ENCODE peak calls at places on chromosomes 1 and 21, in nine cellular contexts. E is AG10803; C is HFF-Myc; I is endodermal cell; T is omental fat pad; S is bronchial epithelial cell; J is activated CD8-positive, alpha-beta T cell treated with anti-CD3 and anti-CD28 coated beads for 36 hours; Q is HL-60; N is left ventricle myocardium inferior. H is an unnamed sample.

GRCh38 chr1:41891403-41891896 is 27.3 kb downstream of the HIVEP3 start:
- DNase-seq in T (no peak), E (no peak), Q (no peak), I (peak), C (no peak), S (peak), N (no peak), J (peak), H (peak)

GRCh38 chr1:177517556-177517955 is 346.8 kb downstream of the BRINP2 start:
- DNase-seq in T (no peak), Q (no peak), E (peak), J (no peak), S (peak), I (no peak), C (no peak), N (no peak), H (peak)

GRCh38 chr1:160541622-160542302 is 18.7 kb upstream of the SLAMF6 start:
- DNase-seq in C (no peak), S (peak), E (no peak), J (no peak), Q (no peak), T (no peak), N (no peak), I (no peak), H (no peak)

GRCh38 chr1:76546354-76546933 is 320.8 kb upstream of the ST6GALNAC5 start:
- DNase-seq in T (no peak), J (no peak), C (no peak), I (no peak), S (no peak), Q (no peak), E (no peak), N (no peak), H (no peak)

GRCh38 chr1:161196521-161197451 is 2.1 kb downstream of the ADAMTS4 start:
- DNase-seq in E (peak), N (peak), J (no peak), Q (no peak), C (peak), S (no peak), I (peak), T (no peak), H (no peak)

GRCh38 chr1:23483327-23484252 is at the start of gene ASAP3:
- DNase-seq in S (no peak), C (no peak), Q (no peak), N (peak), T (no peak), I (peak), E (peak), J (peak), H (peak)

GRCh38 chr1:177206831-177207230 is 36.1 kb downstream of the BRINP2 start:
- DNase-seq in E (peak), C (no peak), Q (no peak), N (no peak), J (no peak), S (no peak), T (no peak), I (no peak), H (no peak)

GRCh38 chr1:197868751-197869501 is 33.5 kb upstream of the C1orf53 start:
- DNase-seq in I (peak), S (peak), N (no peak), C (peak), Q (peak), E (peak), T (no peak), J (peak), H (peak)

GRCh38 chr1:34923490-34923889 is 6.0 kb downstream of the DLGAP3 start:
- DNase-seq in J (no peak), S (no peak), E (no peak), I (peak), C (no peak), N (no peak), Q (no peak), T (no peak), H (no peak)

GRCh38 chr1:30757196-30757949 is at the start of gene LAPTM5:
- DNase-seq in S (no peak), T (no peak), J (peak), E (peak), N (peak), Q (peak), I (no peak), C (peak), H (no peak)

GRCh38 chr1:25550155-25550506 is 6.7 kb downstream of the LDLRAP1 start:
- DNase-seq in T (no peak), N (no peak), J (no peak), S (peak), C (no peak), Q (no peak), I (no peak), E (peak), H (peak)

GRCh38 chr1:175124842-175125241 is 57.2 kb downstream of the TNN start:
- DNase-seq in S (no peak), J (no peak), E (peak), I (no peak), N (no peak), C (no peak), Q (no peak), T (no peak), H (peak)

GRCh38 chr21:43613755-43614638 is 45.3 kb downstream of the HSF2BP start:
- DNase-seq in S (no peak), T (no peak), N (no peak), I (no peak), C (no peak), J (no peak), E (peak), Q (no peak), H (no peak)

GRCh38 chr1:86762336-86762735 is 58.0 kb downstream of the SH3GLB1 start:
- DNase-seq in S (no peak), C (no peak), T (no peak), J (no peak), N (no peak), I (no peak), E (no peak), Q (no peak), H (no peak)

GRCh38 chr1:230641900-230642262 is 400 bp upstream of the COG2 start:
- DNase-seq in C (no peak), E (no peak), I (no peak), S (no peak), Q (no peak), T (no peak), J (no peak), N (no peak), H (no peak)

GRCh38 chr1:167126317-167126716 is 32.4 kb downstream of the STYXL2 start:
- DNase-seq in I (no peak), J (no peak), T (no peak), E (no peak), N (no peak), Q (no peak), C (no peak), S (no peak), H (no peak)

GRCh38 chr1:147669475-147670318 is 627 bp downstream of the ACP6 start:
- DNase-seq in J (peak), C (no peak), Q (peak), N (peak), E (peak), T (no peak), S (peak), I (peak), H (peak)

GRCh38 chr1:77652970-77653516 is 29.4 kb downstream of the ZZZ3 start:
- DNase-seq in E (no peak), T (no peak), S (no peak), I (no peak), Q (no peak), N (no peak), J (no peak), C (no peak), H (no peak)

GRCh38 chr1:75725861-75726361 is 1.4 kb downstream of the ACADM start:
- DNase-seq in Q (no peak), C (no peak), S (no peak), T (no peak), J (no peak), N (no peak), I (peak), E (no peak), H (peak)

GRCh38 chr1:228339766-228340685 is 66.6 kb downstream of the TRIM11 start:
- DNase-seq in T (no peak), E (no peak), N (no peak), I (peak), J (no peak), Q (no peak), C (no peak), S (no peak), H (no peak)

GRCh38 chr1:228341450-228341813 is 65.2 kb downstream of the TRIM11 start:
- DNase-seq in Q (no peak), T (no peak), I (no peak), N (peak), C (no peak), E (no peak), J (no peak), S (no peak), H (no peak)

GRCh38 chr1:228339059-228339704 is 67.5 kb downstream of the TRIM11 start:
- DNase-seq in T (no peak), C (no peak), J (no peak), E (no peak), S (no peak), I (no peak), N (no peak), Q (no peak), H (no peak)

GRCh38 chr1:228341814-228342626 is 64.6 kb downstream of the TRIM11 start:
- DNase-seq in N (peak), Q (no peak), E (no peak), T (no peak), J (no peak), S (no peak), I (peak), C (no peak), H (no peak)

DNA sequence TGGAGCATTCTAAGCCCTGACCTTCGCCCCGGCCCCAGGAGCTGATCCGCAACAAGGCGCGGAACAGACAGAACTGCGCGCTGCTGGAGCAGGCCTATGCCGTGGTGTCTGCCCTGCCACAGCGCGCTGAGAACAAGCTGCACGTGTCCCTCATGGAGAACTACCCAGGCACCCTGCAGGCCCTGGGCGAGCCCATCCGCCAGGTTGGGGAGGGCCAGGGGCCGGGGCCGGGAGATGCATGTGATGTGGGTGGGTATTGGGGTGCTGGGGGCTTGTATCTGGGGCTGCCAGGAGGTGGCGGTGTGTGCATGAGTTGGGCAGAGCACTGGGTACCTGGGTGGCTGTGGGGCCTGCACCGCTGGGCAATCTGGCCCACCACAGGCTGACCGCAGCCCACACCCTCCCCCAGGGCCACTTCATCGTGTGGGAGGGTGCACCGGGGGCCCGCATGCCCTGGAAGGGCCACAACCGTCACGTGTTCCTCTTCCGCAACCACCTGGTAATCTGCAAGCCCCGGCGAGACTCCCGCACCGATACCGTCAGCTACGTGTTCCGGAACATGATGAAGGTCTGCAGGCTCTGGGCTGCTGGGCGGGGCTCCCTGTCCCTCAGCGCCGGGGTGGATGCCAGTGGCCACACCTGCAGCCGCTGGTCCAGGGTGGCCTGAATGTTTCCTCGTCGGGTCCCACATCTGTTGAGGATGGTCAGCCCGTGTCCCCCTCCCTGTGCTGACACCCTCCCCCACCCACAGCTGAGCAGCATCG is 65.8 kb downstream of the TRIM11 start:
- DNase-seq in E (no peak), T (no peak), N (no peak), Q (no peak), C (no peak), J (peak), S (no peak), I (peak), H (no peak)
- TF ChIP-seq CTCF in E (peak), T (no peak), N (no peak), Q (no peak), C (no peak), J (peak), S (no peak), I (peak), H (peak)

GRCh38 chr1:200260587-200261335 is 149.1 kb downstream of the ZNF281 start:
- DNase-seq in N (no peak), E (peak), C (no peak), T (no peak), I (no peak), J (no peak), Q (no peak), S (no peak), H (no peak)

GRCh38 chr1:200257235-200257634 is 152.6 kb downstream of the ZNF281 start:
- DNase-seq in T (no peak), Q (no peak), N (no peak), E (peak), J (no peak), S (no peak), C (no peak), I (no peak), H (no peak)

GRCh38 chr1:200263203-200263602 is 146.6 kb downstream of the ZNF281 start:
- DNase-seq in I (no peak), S (no peak), C (no peak), Q (no peak), N (no peak), E (no peak), J (no peak), T (no peak), H (no peak)

GRCh38 chr1:200262326-200262965 is 147.4 kb downstream of the ZNF281 start:
- DNase-seq in N (no peak), C (no peak), J (peak), I (no peak), Q (no peak), T (no peak), E (no peak), S (no peak), H (no peak)

GRCh38 chr1:200258447-200259375 is 151.1 kb downstream of the ZNF281 start:
- DNase-seq in J (peak), E (peak), Q (peak), N (no peak), I (no peak), C (no peak), S (peak), T (no peak), H (peak)
- TF ChIP-seq CTCF in J (peak), E (peak), Q (peak), N (peak), I (peak), C (peak), S (peak), T (no peak), H (peak)

GRCh38 chr1:16903054-16903453 is 7.3 kb downstream of the RNU1-2 start:
- DNase-seq in E (peak), T (no peak), S (peak), J (peak), C (no peak), Q (no peak), N (no peak), I (peak), H (no peak)
- TF ChIP-seq CTCF in E (peak), T (no peak), S (no peak), J (no peak), C (no peak), Q (no peak), N (no peak), I (no peak), H (no peak)

GRCh38 chr1:33099290-33100118 is 18.6 kb downstream of the AZIN2 start:
- DNase-seq in N (no peak), T (no peak), Q (peak), C (peak), I (peak), S (peak), E (peak), J (peak), H (peak)
- TF ChIP-seq CTCF in N (no peak), T (no peak), Q (peak), C (peak), I (peak), S (peak), E (peak), J (peak), H (peak)

DNA sequence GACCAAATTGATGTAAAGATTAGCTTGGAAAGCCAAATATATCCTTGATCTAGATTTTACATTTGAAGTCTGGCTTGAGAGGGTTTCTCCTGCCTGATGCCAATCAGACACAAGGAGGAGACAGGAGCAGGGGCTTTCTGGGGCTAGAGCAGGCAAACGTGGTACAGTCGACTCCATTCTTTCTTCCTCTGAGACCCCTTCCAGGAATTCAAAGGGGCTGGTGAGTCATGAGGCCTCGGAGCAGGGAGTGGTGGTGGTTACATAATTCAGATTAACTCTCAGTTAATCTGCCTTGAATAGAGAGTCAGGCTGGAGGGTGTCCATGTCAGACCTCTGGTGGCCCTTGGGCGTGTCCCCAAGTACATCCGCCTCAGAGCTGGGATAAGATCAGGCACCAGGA is 4.8 kb downstream of the AJAP1 start:
- DNase-seq in S (no peak), J (no peak), Q (no peak), E (no peak), T (no peak), I (no peak), N (no peak), C (no peak), H (no peak)
- TF ChIP-seq CTCF in S (no peak), J (no peak), Q (no peak), E (no peak), T (no peak), I (peak), N (no peak), C (no peak), H (no peak)

DNA sequence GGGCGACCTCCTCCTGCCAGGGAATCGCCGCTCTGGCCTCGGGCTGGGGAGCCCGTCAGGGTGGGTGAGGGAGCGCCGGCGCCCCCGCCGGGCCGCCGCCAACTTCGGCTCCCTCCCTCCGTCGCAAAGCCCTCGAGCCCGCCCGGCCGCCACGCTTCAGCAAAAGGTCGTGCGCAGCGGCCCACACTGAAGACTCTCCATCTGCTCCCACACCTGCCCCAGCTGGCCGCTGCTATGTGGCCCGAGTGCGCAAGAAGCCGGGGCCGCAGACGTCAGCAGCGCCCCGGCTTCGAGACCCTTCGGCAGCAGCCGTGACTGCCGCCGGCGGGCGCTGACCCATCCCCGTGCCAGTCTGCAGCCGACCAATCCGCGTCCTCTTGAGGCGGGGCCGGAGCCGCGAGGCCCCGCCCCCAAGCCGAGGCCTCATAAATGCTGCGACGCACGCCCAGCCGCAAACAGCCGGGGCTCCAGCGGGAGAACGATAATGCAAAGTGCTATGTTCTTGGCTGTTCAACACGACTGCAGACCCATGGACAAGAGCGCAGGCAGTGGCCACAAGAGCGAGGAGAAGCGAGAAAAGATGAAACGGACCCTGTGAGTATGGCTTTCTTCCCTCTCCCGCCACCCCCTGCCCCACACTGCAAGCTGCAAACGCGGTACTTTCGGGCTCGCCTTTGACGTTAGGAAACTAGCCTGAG is at the start of gene RGS2:
- DNase-seq in J (peak), S (peak), T (peak), E (peak), N (peak), C (peak), Q (peak), I (peak), H (peak)
- TF ChIP-seq CTCF in J (no peak), S (peak), T (no peak), E (no peak), N (peak), C (no peak), Q (no peak), I (peak), H (no peak)